ENCODE peak calls at places on chromosomes 2 and 18, in six cellular contexts. F is mesendoderm, N is IMR-90, R is neuronal stem cell, U is H1, P is H9. T is an unnamed sample.

GRCh38 chr2:223989860-223990237 is 32.6 kb downstream of the MRPL44 start:
- DNase-seq in F (no peak), N (no peak), R (no peak), U (no peak), P (no peak), T (no peak)

GRCh38 chr18:25490316-25490715 is 138.3 kb upstream of the ZNF521 start:
- DNase-seq in F (peak), N (no peak), R (no peak), U (no peak), P (no peak), T (no peak)

GRCh38 chr2:30031184-30031583 is 109.8 kb upstream of the ALK start:
- DNase-seq in F (peak), N (no peak), R (peak), U (no peak), P (peak), T (no peak)

GRCh38 chr18:28112056-28112470 is 64.9 kb downstream of the CDH2 start:
- DNase-seq in F (peak), N (peak), R (no peak), U (no peak), P (no peak), T (peak)

GRCh38 chr2:195821566-195821932 is 164.5 kb downstream of the SLC39A10 start:
- DNase-seq in F (no peak), N (no peak), R (no peak), U (no peak), P (no peak), T (no peak)

GRCh38 chr2:169928463-169928864 is 101.2 kb downstream of the UBR3 start:
- DNase-seq in F (peak), N (peak), R (peak), U (no peak), P (no peak), T (peak)

GRCh38 chr2:232894746-232895145 is 24.7 kb downstream of the SNORC start:
- DNase-seq in F (no peak), N (no peak), R (no peak), U (no peak), P (no peak), T (no peak)

GRCh38 chr2:25521665-25522387 is 151.6 kb downstream of the DTNB start:
- DNase-seq in F (peak), N (peak), R (peak), U (no peak), P (no peak), T (peak)

GRCh38 chr2:112728029-112728362 is 7.2 kb downstream of the NT5DC4 start:
- DNase-seq in F (peak), N (no peak), R (no peak), U (no peak), P (no peak), T (no peak)

GRCh38 chr2:114085238-114085637 is 195.3 kb downstream of the ACTR3 start:
- DNase-seq in F (no peak), N (no peak), R (no peak), U (no peak), P (no peak), T (no peak)

GRCh38 chr2:235546436-235546835 is 52.6 kb downstream of the AGAP1 start:
- DNase-seq in F (no peak), N (no peak), R (no peak), U (no peak), P (no peak), T (no peak)

GRCh38 chr2:235546151-235546435 is 52.2 kb downstream of the AGAP1 start:
- DNase-seq in F (no peak), N (no peak), R (no peak), U (no peak), P (no peak), T (no peak)

GRCh38 chr2:235543851-235544686 is 50.2 kb downstream of the AGAP1 start:
- DNase-seq in F (no peak), N (no peak), R (no peak), U (no peak), P (no peak), T (no peak)

GRCh38 chr2:235544687-235544965 is 50.8 kb downstream of the AGAP1 start:
- DNase-seq in F (no peak), N (no peak), R (no peak), U (no peak), P (no peak), T (no peak)

DNA sequence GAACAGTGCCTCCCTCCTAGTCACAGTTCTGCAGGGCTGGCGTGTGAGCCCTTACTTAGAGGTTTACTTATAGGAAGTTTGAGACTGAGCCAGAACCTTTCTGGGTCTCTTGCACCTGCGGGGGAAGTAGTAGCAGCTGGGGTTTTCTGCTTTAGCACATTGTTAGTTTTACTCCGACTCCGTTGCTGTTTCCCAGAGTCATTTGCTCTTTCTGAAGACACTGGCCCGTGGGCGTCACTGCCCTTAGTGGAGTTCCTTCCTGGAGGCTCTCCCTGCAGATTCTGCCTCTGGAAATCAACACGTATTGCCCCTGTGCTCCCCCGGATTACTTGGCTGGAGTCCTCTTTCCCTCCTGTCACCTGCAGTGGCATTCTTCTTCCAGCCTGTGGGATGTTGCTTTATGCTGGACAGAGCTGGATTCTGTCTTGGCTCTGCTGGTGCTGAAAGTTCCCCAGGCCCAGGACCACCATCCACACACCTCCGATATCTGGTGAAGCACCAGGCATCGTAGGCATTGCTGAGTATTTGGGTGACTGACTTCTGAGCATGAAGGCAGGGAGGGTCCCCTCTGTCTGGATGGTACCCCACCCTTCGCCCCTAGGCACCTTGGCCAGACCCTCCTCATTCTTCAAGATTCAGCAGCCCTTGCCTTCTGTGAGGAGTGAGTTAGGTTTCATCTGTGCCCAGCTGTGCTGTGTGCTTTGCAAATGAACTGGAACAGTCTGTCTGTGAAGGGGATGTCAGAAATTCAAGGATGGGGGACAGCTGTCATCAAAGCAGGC is 51.7 kb downstream of the AGAP1 start:
- DNase-seq in F (no peak), N (no peak), R (no peak), U (no peak), P (no peak), T (no peak)
- H3K4ac ChIP-seq in F (no peak), N (no peak), R (no peak), U (no peak), P (no peak), T (no peak)

DNA sequence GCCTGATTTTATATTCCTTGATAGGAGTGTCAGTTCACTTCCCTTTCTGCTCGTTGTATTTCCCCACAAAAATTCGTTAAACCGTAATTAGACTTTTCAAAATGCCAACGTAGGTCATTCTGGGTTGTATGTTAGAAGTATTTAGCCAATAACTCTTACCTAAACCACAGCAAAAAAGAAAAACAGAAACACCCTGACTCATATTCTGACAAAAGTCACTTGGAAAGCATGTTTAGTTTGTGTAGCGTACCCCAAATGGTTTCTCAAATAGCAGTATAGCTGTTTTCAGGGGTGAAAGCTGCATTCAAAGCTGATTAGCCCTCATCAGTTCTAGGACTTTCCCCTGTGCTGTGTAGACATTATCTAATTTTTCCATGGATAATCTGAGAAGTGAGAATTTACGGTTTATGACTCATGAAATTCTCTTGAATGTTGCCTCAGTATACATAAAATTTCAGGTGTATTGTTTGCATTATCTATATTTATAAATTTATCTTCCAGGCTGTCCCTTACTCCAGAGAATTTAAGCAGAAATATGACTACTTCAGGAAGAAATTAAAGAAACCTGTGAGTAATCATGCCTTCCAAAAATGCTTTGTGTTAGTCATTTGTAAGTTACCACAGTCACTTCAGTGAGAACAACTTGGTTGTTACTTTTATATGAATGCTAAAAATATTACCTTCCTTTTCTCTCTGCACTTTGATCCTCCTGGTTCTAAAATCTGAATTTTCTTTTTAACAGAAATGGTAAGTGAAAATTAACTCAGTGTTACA is 264.9 kb downstream of the ALPK2 start:
- DNase-seq in F (no peak), N (peak), R (no peak), U (no peak), P (no peak), T (peak)
- H2BK15ac ChIP-seq in F (no peak), N (peak), R (no peak), U (no peak), P (no peak), T (no peak)

GRCh38 chr2:20351555-20352229 is 1.0 kb upstream of the PUM2 start:
- DNase-seq in F (peak), N (no peak), R (no peak), U (no peak), P (no peak), T (no peak)
- H3K4ac ChIP-seq in F (peak), N (peak), R (no peak), U (peak), P (no peak), T (peak)

GRCh38 chr2:118645891-118646290 is 201.6 kb downstream of the EN1 start:
- DNase-seq in F (peak), N (no peak), R (no peak), U (no peak), P (no peak), T (no peak)
- H2BK15ac ChIP-seq in F (no peak), N (no peak), R (no peak), U (no peak), P (no peak), T (no peak)

GRCh38 chr2:189783451-189783926 is 650 bp downstream of the ORMDL1 start:
- DNase-seq in F (no peak), N (peak), R (no peak), U (no peak), P (no peak), T (no peak)
- H3K4ac ChIP-seq in F (no peak), N (peak), R (no peak), U (no peak), P (no peak), T (peak)

DNA sequence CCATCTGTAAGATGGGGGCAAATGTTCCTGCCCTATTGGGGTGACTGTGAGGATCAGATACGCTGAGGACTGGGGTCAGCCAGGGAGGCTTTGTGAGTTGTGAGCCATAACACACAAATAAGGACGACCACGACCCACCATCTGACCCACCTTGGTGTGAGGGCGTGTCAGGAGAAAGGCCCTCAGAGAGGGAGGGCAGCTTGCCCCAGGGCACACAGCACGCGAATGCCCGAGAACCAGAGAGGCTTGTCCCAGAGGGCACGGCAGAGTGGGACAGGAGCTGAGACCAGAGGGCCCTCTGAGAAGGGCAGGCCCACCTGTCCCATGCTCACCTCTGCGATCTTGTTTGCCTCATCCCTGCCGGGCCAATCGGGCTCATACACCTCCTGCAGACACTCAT is 36.7 kb downstream of the BIN1 start:
- DNase-seq in F (no peak), N (no peak), R (no peak), U (no peak), P (no peak), T (no peak)
- H2BK15ac ChIP-seq in F (no peak), N (no peak), R (no peak), U (no peak), P (no peak), T (no peak)

DNA sequence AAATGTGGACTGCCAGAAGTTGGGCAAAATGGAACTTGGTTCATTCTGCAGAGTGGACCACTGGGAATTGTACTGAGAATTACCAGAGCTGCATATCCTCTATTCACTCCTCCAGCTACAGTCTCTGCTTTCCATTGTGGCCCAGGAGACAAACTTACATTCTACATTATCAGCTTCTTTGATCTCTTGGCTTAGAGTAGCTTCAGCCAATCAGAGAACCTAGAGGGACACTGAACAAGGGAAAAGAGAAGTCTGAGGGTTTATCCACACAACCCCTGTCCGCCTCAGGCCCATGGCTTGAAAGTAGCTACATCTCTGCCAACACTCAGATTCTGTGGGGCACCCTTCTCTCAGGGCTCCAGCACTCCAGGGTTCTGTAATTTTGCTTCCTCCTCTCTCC is 251.1 kb downstream of the TRIB2 start:
- DNase-seq in F (no peak), N (no peak), R (no peak), U (no peak), P (no peak), T (no peak)
- H3K4ac ChIP-seq in F (no peak), N (no peak), R (no peak), U (no peak), P (no peak), T (no peak)

T was measured in mesenchymal stem cell.